ENCODE peak calls at places on chromosomes 2 and 18, in four cellular contexts. E, Y, R and I are unnamed samples.

GRCh38 chr2:159759577-159759976 is 38.4 kb downstream of the CD302 start:
- DNase-seq in E (no peak), Y (no peak), R (no peak), I (no peak)

GRCh38 chr18:57444301-57444759 is 9.2 kb downstream of the ONECUT2 start:
- DNase-seq in E (no peak), Y (no peak), R (peak), I (no peak)

GRCh38 chr2:218401834-218402370 is 2.2 kb downstream of the CTDSP1 start:
- DNase-seq in E (no peak), Y (no peak), R (no peak), I (no peak)

GRCh38 chr18:30175061-30175574 is 867.4 kb downstream of the DSC3 start:
- DNase-seq in E (no peak), Y (no peak), R (no peak), I (no peak)

GRCh38 chr2:113284481-113284880 is 5.8 kb upstream of the PAX8 start:
- DNase-seq in E (no peak), Y (no peak), R (no peak), I (no peak)

GRCh38 chr2:223835701-223836532 is 1.5 kb downstream of the AP1S3 start:
- DNase-seq in E (peak), Y (no peak), R (peak), I (no peak)

GRCh38 chr2:162091325-162092007 is 17.5 kb upstream of the DPP4 start:
- DNase-seq in E (no peak), Y (peak), R (peak), I (no peak)

GRCh38 chr18:62678847-62679535 is 36.4 kb upstream of the PHLPP1 start:
- DNase-seq in E (no peak), Y (peak), R (no peak), I (no peak)

GRCh38 chr2:127195140-127196074 is 24.7 kb downstream of the CYP27C1 start:
- DNase-seq in E (no peak), Y (no peak), R (no peak), I (no peak)

GRCh38 chr2:27264753-27265535 is 2.1 kb upstream of the SLC30A3 start:
- DNase-seq in E (peak), Y (peak), R (peak), I (peak)

GRCh38 chr2:236352761-236353593 is 88.8 kb upstream of the ASB18 start:
- DNase-seq in E (no peak), Y (no peak), R (peak), I (no peak)

GRCh38 chr2:75994759-75995158 is 284.0 kb upstream of the GCFC2 start:
- DNase-seq in E (no peak), Y (peak), R (no peak), I (no peak)

GRCh38 chr18:50187659-50188058 is 7.3 kb downstream of the MYO5B start:
- DNase-seq in E (no peak), Y (no peak), R (no peak), I (no peak)

GRCh38 chr2:128502638-128503246 is 184.1 kb upstream of the HS6ST1 start:
- DNase-seq in E (no peak), Y (no peak), R (no peak), I (no peak)

GRCh38 chr2:72236445-72237067 is 88.9 kb upstream of the CYP26B1 start:
- DNase-seq in E (no peak), Y (no peak), R (no peak), I (no peak)

GRCh38 chr18:23460285-23461273 is 7.5 kb downstream of the RIOK3 start:
- DNase-seq in E (no peak), Y (no peak), R (no peak), I (no peak)

GRCh38 chr2:143482316-143482715 is 353.1 kb downstream of the ARHGAP15 start:
- DNase-seq in E (no peak), Y (no peak), R (no peak), I (no peak)

GRCh38 chr18:57705011-57705410 is 83.4 kb upstream of the NARS1 start:
- DNase-seq in E (no peak), Y (no peak), R (no peak), I (no peak)

GRCh38 chr2:118539290-118539689 is 308.2 kb downstream of the EN1 start:
- DNase-seq in E (no peak), Y (peak), R (peak), I (no peak)

GRCh38 chr2:101830555-101830954 is 133.0 kb downstream of the MAP4K4 start:
- DNase-seq in E (peak), Y (no peak), R (peak), I (no peak)

GRCh38 chr2:8456149-8457091 is 225.4 kb upstream of the ID2 start:
- DNase-seq in E (no peak), Y (no peak), R (no peak), I (no peak)

GRCh38 chr2:118841828-118842461 is 5.5 kb downstream of the EN1 start:
- DNase-seq in E (no peak), Y (no peak), R (no peak), I (no peak)

GRCh38 chr2:221504905-221505304 is 67.2 kb downstream of the EPHA4 start:
- DNase-seq in E (no peak), Y (no peak), R (no peak), I (no peak)

GRCh38 chr18:12290086-12290485 is 18.0 kb upstream of the TUBB6 start:
- DNase-seq in E (no peak), Y (no peak), R (no peak), I (no peak)

GRCh38 chr2:119218478-119219064 is 5.1 kb upstream of the STEAP3 start:
- DNase-seq in E (no peak), Y (no peak), R (peak), I (no peak)

GRCh38 chr18:9950289-9951016 is 36.6 kb downstream of the VAPA start:
- DNase-seq in E (no peak), Y (no peak), R (no peak), I (no peak)

GRCh38 chr18:48743046-48743445 is 204.2 kb downstream of the CTIF start:
- DNase-seq in E (no peak), Y (no peak), R (no peak), I (no peak)

GRCh38 chr2:25000503-25001328 is 29.0 kb upstream of the DNAJC27 start:
- DNase-seq in E (no peak), Y (no peak), R (no peak), I (no peak)

GRCh38 chr18:23380001-23380550 is 73.0 kb upstream of the RIOK3 start:
- DNase-seq in E (no peak), Y (no peak), R (peak), I (no peak)

GRCh38 chr2:10481666-10482157 is 33.6 kb upstream of the ODC1 start:
- DNase-seq in E (no peak), Y (no peak), R (no peak), I (no peak)

GRCh38 chr2:88003074-88003755 is 13.1 kb downstream of the RNU2-63P start:
- DNase-seq in E (no peak), Y (peak), R (no peak), I (no peak)

GRCh38 chr2:224086226-224086911 is 47.3 kb upstream of the SERPINE2 start:
- DNase-seq in E (no peak), Y (no peak), R (peak), I (no peak)

GRCh38 chr2:120953066-120953760 is 217.5 kb downstream of the GLI2 start:
- DNase-seq in E (no peak), Y (no peak), R (no peak), I (peak)

GRCh38 chr2:100038019-100038418 is 104.4 kb downstream of the AFF3 start:
- DNase-seq in E (no peak), Y (peak), R (no peak), I (no peak)

GRCh38 chr2:55862673-55863390 is 60.8 kb downstream of the EFEMP1 start:
- DNase-seq in E (no peak), Y (no peak), R (peak), I (no peak)

GRCh38 chr2:100893753-100894530 is 74.0 kb downstream of the NPAS2 start:
- DNase-seq in E (peak), Y (no peak), R (peak), I (no peak)

GRCh38 chr2:172196768-172197322 is 94.1 kb upstream of the DLX2 start:
- DNase-seq in E (no peak), Y (no peak), R (peak), I (no peak)

GRCh38 chr2:43143756-43144155 is 82.7 kb downstream of the ZFP36L2 start:
- DNase-seq in E (no peak), Y (no peak), R (no peak), I (no peak)

GRCh38 chr2:43146083-43146482 is 80.3 kb downstream of the ZFP36L2 start:
- DNase-seq in E (no peak), Y (no peak), R (no peak), I (no peak)

GRCh38 chr2:43139996-43140621 is 86.3 kb downstream of the ZFP36L2 start:
- DNase-seq in E (no peak), Y (no peak), R (no peak), I (no peak)

GRCh38 chr2:43144265-43144664 is 82.1 kb downstream of the ZFP36L2 start:
- DNase-seq in E (no peak), Y (no peak), R (no peak), I (no peak)

GRCh38 chr2:43142921-43143438 is 83.4 kb downstream of the ZFP36L2 start:
- DNase-seq in E (no peak), Y (no peak), R (peak), I (no peak)
- TF ChIP-seq CTCF in E (no peak), Y (no peak), R (no peak), I (no peak)

GRCh38 chr2:195656859-195657633 is at the start of gene SLC39A10:
- DNase-seq in E (peak), Y (peak), R (peak), I (peak)
- TF ChIP-seq CTCF in E (peak), Y (no peak), R (no peak), I (peak)

GRCh38 chr2:239881031-239881471 is 144.1 kb downstream of the NDUFA10 start:
- DNase-seq in E (no peak), Y (no peak), R (no peak), I (no peak)

GRCh38 chr2:239881561-239882320 is 143.4 kb downstream of the NDUFA10 start:
- DNase-seq in E (no peak), Y (no peak), R (no peak), I (no peak)

GRCh38 chr2:239883326-239884050 is 141.7 kb downstream of the NDUFA10 start:
- DNase-seq in E (no peak), Y (no peak), R (no peak), I (no peak)

GRCh38 chr2:239882781-239883180 is 142.4 kb downstream of the NDUFA10 start:
- DNase-seq in E (no peak), Y (no peak), R (no peak), I (no peak)

DNA sequence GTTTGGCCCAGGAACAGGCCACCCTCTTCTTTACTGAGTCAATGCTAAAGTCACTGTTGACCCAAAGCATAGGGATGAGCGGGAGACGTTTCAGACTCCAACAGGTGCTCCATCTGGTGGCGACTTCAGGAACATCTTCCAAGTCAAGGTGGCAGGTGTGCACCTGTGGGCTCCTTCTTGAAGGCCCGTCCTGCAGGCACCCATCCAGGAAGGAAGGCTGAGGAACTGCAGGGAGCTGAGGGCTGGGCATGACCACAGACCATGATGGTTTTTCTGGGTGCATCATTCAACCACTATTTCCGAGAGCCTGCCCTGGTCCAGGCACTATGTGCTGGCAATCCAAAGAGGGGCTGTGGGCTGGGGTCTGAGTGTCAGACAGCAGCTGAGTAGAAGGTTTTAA is 142.8 kb downstream of the NDUFA10 start:
- DNase-seq in E (no peak), Y (peak), R (peak), I (no peak)
- TF ChIP-seq CTCF in E (peak), Y (peak), R (peak), I (peak)

GRCh38 chr18:52991246-52991645 is 651.2 kb downstream of the DCC start:
- DNase-seq in E (no peak), Y (no peak), R (no peak), I (no peak)

GRCh38 chr18:52995875-52996274 is 655.9 kb downstream of the DCC start:
- DNase-seq in E (no peak), Y (no peak), R (no peak), I (no peak)

GRCh38 chr18:52992041-52992440 is 652.0 kb downstream of the DCC start:
- DNase-seq in E (no peak), Y (peak), R (no peak), I (no peak)
- TF ChIP-seq CTCF in E (no peak), Y (peak), R (no peak), I (peak)

GRCh38 chr2:158179660-158180059 is 78.0 kb downstream of the UPP2 start:
- DNase-seq in E (no peak), Y (no peak), R (no peak), I (no peak)
- TF ChIP-seq CTCF in E (peak), Y (no peak), R (peak), I (peak)

GRCh38 chr2:230323385-230324106 is 3.4 kb upstream of the SP140L start:
- DNase-seq in E (no peak), Y (no peak), R (no peak), I (no peak)

GRCh38 chr2:230324503-230324902 is 2.5 kb upstream of the SP140L start:
- DNase-seq in E (no peak), Y (no peak), R (no peak), I (no peak)

GRCh38 chr2:230321031-230321430 is 6.0 kb upstream of the SP140L start:
- DNase-seq in E (no peak), Y (no peak), R (no peak), I (no peak)

GRCh38 chr2:230325316-230326243 is 1.4 kb upstream of the SP140L start:
- DNase-seq in E (no peak), Y (no peak), R (no peak), I (no peak)

GRCh38 chr2:230322561-230323384 is 4.2 kb upstream of the SP140L start:
- DNase-seq in E (no peak), Y (no peak), R (no peak), I (no peak)
- TF ChIP-seq CTCF in E (peak), Y (peak), R (no peak), I (no peak)

GRCh38 chr2:163682695-163683094 is 53.1 kb downstream of the FIGN start:
- DNase-seq in E (no peak), Y (no peak), R (peak), I (no peak)
- TF ChIP-seq CTCF in E (no peak), Y (no peak), R (peak), I (no peak)